ENCODE peak calls at places on chromosome X, in five cellular contexts. One of them, this sample, is unnamed.
A peak's percentile ranks its signal among the peaks of the same experiment; 100 is the strongest.

GRCh38 chrX:8743126-8743732 is 11.3 kb upstream of the ANOS1 start:
- DNase-seq in K562: peak; percentile 59
- DNase-seq in HepG2: peak; percentile 17
- DNase-seq in HCT116: no peak
- DNase-seq in H1: no peak
- DNase-seq in this sample: no peak

GRCh38 chrX:26411045-26411444 is 195.1 kb downstream of the MAGEB5 start:
- DNase-seq in H1: no peak
- DNase-seq in HepG2: no peak
- DNase-seq in K562: no peak
- DNase-seq in HCT116: no peak
- DNase-seq in this sample: no peak

GRCh38 chrX:108139303-108139702 is 47.7 kb downstream of the ATG4A start:
- DNase-seq in HepG2: no peak
- DNase-seq in H1: no peak
- DNase-seq in HCT116: no peak
- DNase-seq in K562: peak; percentile 24
- DNase-seq in this sample: no peak

GRCh38 chrX:17374619-17375360 is at the start of gene NHS:
- DNase-seq in K562: peak; percentile 12
- DNase-seq in HepG2: no peak
- DNase-seq in HCT116: peak; percentile 61
- DNase-seq in H1: peak; percentile 43
- DNase-seq in this sample: peak; percentile 76

GRCh38 chrX:153190384-153190783 is 11.3 kb downstream of the MAGEA1 start:
- DNase-seq in HepG2: no peak
- DNase-seq in HCT116: no peak
- DNase-seq in H1: no peak
- DNase-seq in K562: no peak
- DNase-seq in this sample: no peak

GRCh38 chrX:121308276-121308805 is 260.9 kb downstream of the GLUD2 start:
- DNase-seq in H1: no peak
- DNase-seq in K562: peak; percentile 38
- DNase-seq in HCT116: peak; percentile 10
- DNase-seq in HepG2: peak; percentile 6
- DNase-seq in this sample: peak; percentile 15

GRCh38 chrX:131723646-131724045 is 179.8 kb downstream of the OR13H1 start:
- DNase-seq in K562: no peak
- DNase-seq in HepG2: no peak
- DNase-seq in H1: no peak
- DNase-seq in HCT116: no peak
- DNase-seq in this sample: no peak

GRCh38 chrX:55056820-55057690 is 17.8 kb upstream of the PAGE2B start:
- DNase-seq in HepG2: no peak
- DNase-seq in HCT116: no peak
- DNase-seq in K562: peak; percentile 8
- DNase-seq in H1: no peak
- DNase-seq in this sample: no peak

GRCh38 chrX:70636218-70636617 is 191.6 kb downstream of the DLG3 start:
- DNase-seq in HCT116: no peak
- DNase-seq in HepG2: no peak
- DNase-seq in H1: no peak
- DNase-seq in K562: no peak
- DNase-seq in this sample: no peak

GRCh38 chrX:18753603-18754002 is 46.2 kb downstream of the PPEF1 start:
- DNase-seq in HepG2: no peak
- DNase-seq in K562: no peak
- DNase-seq in HCT116: no peak
- DNase-seq in H1: no peak
- DNase-seq in this sample: no peak

GRCh38 chrX:144738246-144738645 is 509.1 kb upstream of the SPANXN1 start:
- DNase-seq in HCT116: no peak
- DNase-seq in H1: no peak
- DNase-seq in HepG2: no peak
- DNase-seq in K562: no peak
- DNase-seq in this sample: no peak

GRCh38 chrX:108347800-108348199 is 90.4 kb downstream of the COL4A6 start:
- DNase-seq in HCT116: no peak
- DNase-seq in HepG2: no peak
- DNase-seq in K562: no peak
- DNase-seq in H1: peak; percentile 17
- DNase-seq in this sample: peak; percentile 58

GRCh38 chrX:17944833-17945497 is 83.9 kb upstream of the RAI2 start:
- DNase-seq in HepG2: peak; percentile 7
- DNase-seq in H1: no peak
- DNase-seq in K562: peak; percentile 40
- DNase-seq in HCT116: no peak
- DNase-seq in this sample: no peak

GRCh38 chrX:1384738-1385250 is 7.1 kb downstream of the SLC25A6 start:
- DNase-seq in H1: no peak
- DNase-seq in K562: peak; percentile 30
- DNase-seq in HCT116: no peak
- DNase-seq in HepG2: no peak
- DNase-seq in this sample: no peak

GRCh38 chrX:103376979-103377324 is 614 bp downstream of the BEX3 start:
- DNase-seq in HCT116: no peak
- DNase-seq in HepG2: no peak
- DNase-seq in H1: no peak
- DNase-seq in K562: no peak
- DNase-seq in this sample: no peak

GRCh38 chrX:9906919-9907318 is 60.2 kb upstream of the CLDN34 start:
- DNase-seq in H1: no peak
- DNase-seq in HepG2: no peak
- DNase-seq in HCT116: no peak
- DNase-seq in K562: no peak
- DNase-seq in this sample: no peak

GRCh38 chrX:9905721-9906120 is 61.4 kb upstream of the CLDN34 start:
- DNase-seq in H1: no peak
- DNase-seq in K562: no peak
- DNase-seq in HepG2: no peak
- DNase-seq in HCT116: no peak
- DNase-seq in this sample: no peak

GRCh38 chrX:9907645-9908387 is 59.3 kb upstream of the CLDN34 start:
- DNase-seq in H1: no peak
- DNase-seq in HepG2: no peak
- DNase-seq in K562: no peak
- DNase-seq in HCT116: no peak
- DNase-seq in this sample: no peak

GRCh38 chrX:9902651-9903050 is 64.5 kb upstream of the CLDN34 start:
- DNase-seq in H1: no peak
- DNase-seq in HCT116: no peak
- DNase-seq in K562: no peak
- DNase-seq in HepG2: no peak
- DNase-seq in this sample: no peak

DNA sequence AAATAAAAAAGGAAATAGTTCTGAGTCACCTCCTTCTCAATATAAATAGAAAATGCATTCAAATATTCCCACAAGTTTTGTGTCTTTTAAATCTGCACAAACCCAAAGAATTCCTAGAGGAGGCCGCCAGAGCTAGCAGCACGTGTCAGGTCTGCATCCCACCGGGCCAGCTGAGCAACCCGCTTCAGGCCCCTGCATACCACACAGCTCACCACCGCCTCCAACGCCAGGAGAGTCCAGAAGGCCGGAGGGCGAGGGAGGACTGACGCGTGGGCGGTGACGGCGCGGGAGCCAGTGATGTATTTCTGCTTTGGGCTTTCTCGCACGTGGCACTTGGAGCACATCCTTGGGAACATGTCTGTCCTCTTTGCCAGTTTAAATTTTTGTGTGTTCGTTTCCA is 61.9 kb upstream of the CLDN34 start:
- DNase-seq in HepG2: no peak
- DNase-seq in HCT116: no peak
- DNase-seq in K562: no peak
- DNase-seq in H1: no peak
- DNase-seq in this sample: no peak
- TF ChIP-seq ZNF274 in HepG2: no peak
- TF ChIP-seq ZNF274 in HCT116: no peak
- TF ChIP-seq ZNF274 in K562: no peak
- TF ChIP-seq ZNF274 in H1: no peak
- TF ChIP-seq ZNF274 in this sample: no peak

DNA sequence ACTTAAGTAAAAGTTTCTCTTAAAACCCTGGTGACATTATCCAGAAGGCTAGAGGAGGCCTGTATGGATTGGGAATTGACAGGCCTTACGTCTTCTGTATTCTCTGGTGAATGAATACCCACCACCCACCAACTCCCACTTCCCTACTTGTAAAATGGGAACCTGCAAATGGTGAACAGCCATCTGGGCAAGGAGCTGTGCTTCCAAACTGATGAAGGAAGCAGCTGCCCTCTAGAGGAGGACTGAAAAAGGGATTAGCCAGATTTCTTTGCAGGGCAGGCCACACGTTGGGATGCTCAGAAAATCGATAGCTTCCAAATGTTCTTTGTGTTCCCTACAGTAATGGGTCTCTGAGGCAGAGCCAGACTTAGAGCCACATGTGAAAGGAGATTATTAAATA is 39.3 kb upstream of the LPAR4 start:
- DNase-seq in K562: peak; percentile 0
- DNase-seq in HCT116: no peak
- DNase-seq in H1: peak; percentile 5
- DNase-seq in HepG2: peak; percentile 1
- DNase-seq in this sample: peak; percentile 32
- TF ChIP-seq YY1 in K562: no peak
- TF ChIP-seq YY1 in HCT116: no peak
- TF ChIP-seq YY1 in H1: no peak
- TF ChIP-seq YY1 in HepG2: no peak
- TF ChIP-seq YY1 in this sample: no peak

DNA sequence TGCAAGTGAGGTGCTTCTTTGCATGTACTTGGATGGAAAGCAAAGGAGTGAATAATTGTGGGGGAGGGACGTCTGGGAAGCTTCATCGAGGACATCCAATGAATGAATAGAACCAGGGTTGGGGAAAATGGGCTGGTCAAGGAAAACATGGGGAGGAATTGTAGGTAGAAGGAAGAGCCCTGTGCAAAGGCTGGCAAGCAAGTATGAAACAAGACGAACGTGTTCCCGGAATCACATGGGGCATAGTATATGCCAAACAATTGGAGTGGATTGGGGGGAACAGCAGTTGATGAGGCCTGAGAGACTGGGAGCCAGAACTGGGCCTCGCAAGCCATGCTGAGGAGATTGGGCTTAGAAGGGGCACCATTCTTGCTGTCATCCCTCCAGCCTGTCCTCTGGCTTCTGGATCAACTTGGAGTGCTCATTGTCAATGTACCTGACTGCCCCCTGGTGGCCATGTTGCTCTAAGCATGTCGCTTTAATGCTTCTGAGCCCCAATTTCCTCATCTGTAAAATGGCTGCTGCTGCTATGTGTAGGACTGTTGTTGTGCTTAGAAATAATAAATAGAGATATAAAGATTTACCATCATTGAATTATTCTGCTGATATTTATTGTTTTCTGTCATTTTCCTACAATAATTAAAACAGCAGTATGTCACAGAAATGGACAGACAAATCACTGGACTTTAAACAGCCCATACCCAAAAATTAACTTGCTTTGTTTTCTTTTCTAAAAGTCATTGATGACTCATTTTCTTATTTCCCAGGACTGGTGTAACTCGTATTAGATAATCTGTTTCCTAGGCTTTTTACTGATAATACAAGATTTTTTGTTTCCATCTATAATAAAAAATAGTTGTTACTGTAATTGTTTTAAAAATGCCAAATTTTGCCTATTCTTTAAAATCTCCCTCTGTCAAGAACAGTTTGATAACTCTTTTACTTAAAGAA is 66.4 kb downstream of the JADE3 start:
- DNase-seq in K562: peak; percentile 79
- DNase-seq in H1: peak; percentile 46
- DNase-seq in HepG2: peak; percentile 64
- DNase-seq in HCT116: peak; percentile 68
- DNase-seq in this sample: peak; percentile 58
- H3K9ac ChIP-seq in K562: no peak overlapping the region
- H3K9ac ChIP-seq in H1: no peak overlapping the region
- H3K9ac ChIP-seq in HepG2: no peak overlapping the region
- H3K9ac ChIP-seq in HCT116: peak overlapping the region; percentile 41
- H3K9ac ChIP-seq in this sample: no peak overlapping the region

DNA sequence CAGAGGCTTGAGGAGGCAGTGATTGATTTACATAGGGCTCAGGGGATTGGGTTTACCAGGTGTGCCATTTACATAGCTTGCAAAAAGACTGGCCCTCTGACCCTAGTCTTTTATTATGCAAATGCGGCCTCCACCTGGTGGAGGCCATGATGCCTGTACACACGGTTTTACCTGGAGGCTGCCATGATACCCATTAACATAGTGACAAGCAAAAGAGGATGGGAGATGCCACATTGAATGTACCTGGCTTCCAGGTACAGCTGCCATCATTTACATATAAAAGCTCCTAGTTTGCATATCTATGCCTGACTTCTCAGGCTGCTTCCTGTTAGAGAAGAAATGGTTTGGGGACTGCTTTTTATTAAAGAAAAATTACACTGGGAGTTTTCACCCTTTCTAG is 72.0 kb downstream of the NEXMIF start:
- DNase-seq in H1: no peak
- DNase-seq in HepG2: no peak
- DNase-seq in HCT116: no peak
- DNase-seq in K562: no peak
- DNase-seq in this sample: no peak
- TF ChIP-seq ZNF274 in H1: no peak
- TF ChIP-seq ZNF274 in HepG2: no peak
- TF ChIP-seq ZNF274 in HCT116: no peak
- TF ChIP-seq ZNF274 in K562: no peak
- TF ChIP-seq ZNF274 in this sample: no peak